ENCODE peak calls at places on chromosomes 12 and 14, in six cellular contexts. One of them, this sample, is unnamed.

GRCh38 chr14:31439554-31439953 is 17.8 kb downstream of the DTD2 start:
- DNase-seq in A549: no peak
- DNase-seq in GM12878: no peak
- DNase-seq in K562: no peak
- DNase-seq in HepG2: no peak
- DNase-seq in endothelial cell of umbilical vein: no peak
- DNase-seq in this sample: no peak

GRCh38 chr14:37594916-37595808 is at the start of the genes FOXA1 and TTC6:
- DNase-seq in A549: peak; percentile 53
- DNase-seq in GM12878: no peak
- DNase-seq in K562: peak; percentile 55
- DNase-seq in HepG2: peak; percentile 96
- DNase-seq in endothelial cell of umbilical vein: no peak
- DNase-seq in this sample: peak; percentile 4

GRCh38 chr14:83940253-83940652 is 1589.7 kb upstream of the FLRT2 start:
- DNase-seq in A549: no peak
- DNase-seq in GM12878: no peak
- DNase-seq in K562: no peak
- DNase-seq in HepG2: no peak
- DNase-seq in endothelial cell of umbilical vein: peak; percentile 17
- DNase-seq in this sample: no peak

GRCh38 chr12:113996026-113996425 is 29.9 kb upstream of the RBM19 start:
- DNase-seq in A549: no peak
- DNase-seq in GM12878: no peak
- DNase-seq in K562: peak; percentile 12
- DNase-seq in HepG2: peak; percentile 5
- DNase-seq in endothelial cell of umbilical vein: no peak
- DNase-seq in this sample: no peak

GRCh38 chr12:14365294-14366210 is at the start of gene ATF7IP:
- DNase-seq in A549: peak; percentile 100
- DNase-seq in GM12878: peak; percentile 83
- DNase-seq in K562: peak; percentile 89
- DNase-seq in HepG2: peak; percentile 29
- DNase-seq in endothelial cell of umbilical vein: peak; percentile 97
- DNase-seq in this sample: peak; percentile 98

GRCh38 chr12:124497658-124498057 is 69.8 kb downstream of the NCOR2 start:
- DNase-seq in A549: no peak
- DNase-seq in GM12878: no peak
- DNase-seq in K562: no peak
- DNase-seq in HepG2: no peak
- DNase-seq in endothelial cell of umbilical vein: no peak
- DNase-seq in this sample: no peak

GRCh38 chr12:15563683-15564082 is 225.5 kb downstream of the EPS8 start:
- DNase-seq in A549: no peak
- DNase-seq in GM12878: no peak
- DNase-seq in K562: no peak
- DNase-seq in HepG2: no peak
- DNase-seq in endothelial cell of umbilical vein: peak; percentile 49
- DNase-seq in this sample: no peak

GRCh38 chr12:107832441-107832840 is 57.9 kb downstream of the ASCL4 start:
- DNase-seq in A549: no peak
- DNase-seq in GM12878: no peak
- DNase-seq in K562: peak; percentile 7
- DNase-seq in HepG2: no peak
- DNase-seq in endothelial cell of umbilical vein: no peak
- DNase-seq in this sample: no peak

GRCh38 chr14:36952702-36953101 is 219.7 kb downstream of the SLC25A21 start:
- DNase-seq in A549: peak; percentile 24
- DNase-seq in GM12878: no peak
- DNase-seq in K562: no peak
- DNase-seq in HepG2: no peak
- DNase-seq in endothelial cell of umbilical vein: no peak
- DNase-seq in this sample: no peak

GRCh38 chr14:25833341-25834121 is 764.3 kb downstream of the NOVA1 start:
- DNase-seq in A549: no peak
- DNase-seq in GM12878: no peak
- DNase-seq in K562: peak; percentile 4
- DNase-seq in HepG2: peak; percentile 46
- DNase-seq in endothelial cell of umbilical vein: peak; percentile 46
- DNase-seq in this sample: peak; percentile 42

GRCh38 chr12:57006809-57007475 is 596 bp upstream of the ZBTB39 start:
- DNase-seq in A549: no peak
- DNase-seq in GM12878: no peak
- DNase-seq in K562: no peak
- DNase-seq in HepG2: no peak
- DNase-seq in endothelial cell of umbilical vein: no peak
- DNase-seq in this sample: no peak

GRCh38 chr12:95674631-95675030 is 115.9 kb downstream of the NTN4 start:
- DNase-seq in A549: no peak
- DNase-seq in GM12878: no peak
- DNase-seq in K562: no peak
- DNase-seq in HepG2: peak; percentile 15
- DNase-seq in endothelial cell of umbilical vein: peak; percentile 87
- DNase-seq in this sample: no peak

GRCh38 chr14:43949410-43949809 is 557.7 kb downstream of the FSCB start:
- DNase-seq in A549: no peak
- DNase-seq in GM12878: no peak
- DNase-seq in K562: no peak
- DNase-seq in HepG2: no peak
- DNase-seq in endothelial cell of umbilical vein: no peak
- DNase-seq in this sample: no peak
- TF ChIP-seq MYC in A549: no peak
- TF ChIP-seq MYC in GM12878: no peak
- TF ChIP-seq MYC in K562: no peak
- TF ChIP-seq MYC in HepG2: no peak
- TF ChIP-seq MYC in endothelial cell of umbilical vein: no peak
- TF ChIP-seq MYC in this sample: no peak

GRCh38 chr12:75862692-75863471 is 168.7 kb downstream of the PHLDA1 start:
- DNase-seq in A549: peak; percentile 67
- DNase-seq in GM12878: no peak
- DNase-seq in K562: no peak
- DNase-seq in HepG2: peak; percentile 28
- DNase-seq in endothelial cell of umbilical vein: peak; percentile 84
- DNase-seq in this sample: no peak
- TF ChIP-seq MYC in A549: no peak
- TF ChIP-seq MYC in GM12878: no peak
- TF ChIP-seq MYC in K562: no peak
- TF ChIP-seq MYC in HepG2: no peak
- TF ChIP-seq MYC in endothelial cell of umbilical vein: no peak
- TF ChIP-seq MYC in this sample: no peak

DNA sequence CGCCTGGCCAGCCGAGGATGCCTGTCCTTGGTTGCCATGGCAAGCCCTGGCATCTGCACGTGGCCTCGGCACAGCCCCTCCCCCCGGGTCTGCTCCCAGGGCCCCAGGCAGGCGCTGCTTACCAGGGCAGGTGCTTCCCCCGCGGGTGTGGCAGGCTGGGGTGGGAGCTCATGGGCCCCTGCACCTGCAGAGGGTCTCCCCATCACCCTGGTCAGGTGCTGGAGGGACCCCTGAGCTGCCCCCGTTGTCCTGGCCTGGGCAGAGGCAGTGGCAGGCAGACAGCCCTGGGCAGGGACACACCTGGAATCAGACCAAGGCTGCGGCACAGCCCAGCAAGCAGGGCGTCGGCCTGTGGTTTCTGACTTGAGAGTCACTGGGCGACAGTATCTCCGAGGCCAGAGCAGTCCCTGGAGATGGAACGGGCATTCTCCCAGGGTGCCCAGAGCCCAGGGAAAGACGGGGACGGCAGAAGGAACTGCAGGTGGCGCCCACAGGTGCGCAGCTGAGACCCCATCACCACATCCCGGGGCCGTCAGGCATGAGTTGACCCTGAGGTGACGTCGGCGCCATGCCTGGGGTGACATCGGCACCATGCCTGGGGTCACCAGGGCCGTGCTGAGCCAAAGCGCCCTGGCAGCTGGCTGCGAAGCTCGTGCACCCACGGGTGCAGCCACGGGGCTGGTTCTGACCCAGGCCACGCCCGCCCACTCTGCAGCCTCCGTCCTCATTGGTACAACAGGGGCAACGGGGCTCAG is 56.1 kb upstream of the FBRSL1 start:
- DNase-seq in A549: no peak
- DNase-seq in GM12878: no peak
- DNase-seq in K562: no peak
- DNase-seq in HepG2: no peak
- DNase-seq in endothelial cell of umbilical vein: no peak
- DNase-seq in this sample: no peak
- TF ChIP-seq MYC in A549: no peak
- TF ChIP-seq MYC in GM12878: no peak
- TF ChIP-seq MYC in K562: no peak
- TF ChIP-seq MYC in HepG2: no peak
- TF ChIP-seq MYC in endothelial cell of umbilical vein: no peak
- TF ChIP-seq MYC in this sample: no peak

DNA sequence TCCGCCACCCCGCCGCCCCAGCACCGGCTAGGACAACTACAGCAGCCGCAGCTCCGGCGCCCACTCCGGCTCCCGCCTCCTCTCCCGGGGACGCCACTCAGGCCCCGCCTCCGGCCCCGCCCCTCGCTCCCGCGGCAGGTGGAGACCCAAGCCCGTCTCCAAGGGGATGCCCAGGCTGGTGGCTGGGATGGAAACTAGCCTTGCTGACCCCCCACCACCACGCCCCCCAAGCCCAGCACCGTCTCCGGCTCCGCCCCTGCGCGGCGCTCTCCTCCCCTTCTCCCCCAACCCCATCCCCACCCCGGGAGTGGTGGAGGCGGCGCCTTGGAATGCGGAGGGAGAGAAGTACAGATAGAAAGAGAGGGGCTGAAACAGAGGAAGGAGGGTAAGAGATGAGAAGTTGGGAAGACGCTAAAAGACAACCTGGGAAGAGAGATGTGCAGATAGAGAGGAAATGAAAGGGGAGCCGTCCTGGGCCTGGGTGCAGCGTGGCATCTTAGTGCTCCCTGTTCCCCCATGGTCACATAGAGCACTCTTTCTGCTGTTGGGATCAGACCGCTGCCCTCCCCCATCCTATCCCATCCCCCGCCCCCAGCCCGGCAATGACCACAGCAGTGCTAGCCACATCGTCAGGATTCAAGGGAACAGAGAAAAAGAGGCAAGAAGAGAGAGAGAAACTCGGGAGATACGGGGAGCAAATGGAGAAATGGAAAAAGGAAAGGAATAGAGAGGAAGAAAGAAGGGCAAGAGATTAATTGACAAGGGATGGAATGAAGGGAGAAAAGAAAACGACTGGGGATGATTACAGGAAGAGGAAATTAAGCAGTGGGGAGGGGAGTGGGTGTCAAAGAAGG is at the start of gene ITGA7:
- DNase-seq in A549: peak; percentile 77
- DNase-seq in GM12878: no peak
- DNase-seq in K562: peak; percentile 60
- DNase-seq in HepG2: no peak
- DNase-seq in endothelial cell of umbilical vein: no peak
- DNase-seq in this sample: peak; percentile 41
- TF ChIP-seq MYC in A549: no peak
- TF ChIP-seq MYC in GM12878: no peak
- TF ChIP-seq MYC in K562: no peak
- TF ChIP-seq MYC in HepG2: no peak
- TF ChIP-seq MYC in endothelial cell of umbilical vein: no peak
- TF ChIP-seq MYC in this sample: no peak

GRCh38 chr14:63435838-63436237 is 107.3 kb downstream of the PPP2R5E start:
- DNase-seq in A549: no peak
- DNase-seq in GM12878: no peak
- DNase-seq in K562: no peak
- DNase-seq in HepG2: peak; percentile 13
- DNase-seq in endothelial cell of umbilical vein: no peak
- DNase-seq in this sample: no peak
- TF ChIP-seq MYC in A549: no peak
- TF ChIP-seq MYC in GM12878: no peak
- TF ChIP-seq MYC in K562: no peak
- TF ChIP-seq MYC in HepG2: no peak
- TF ChIP-seq MYC in endothelial cell of umbilical vein: no peak
- TF ChIP-seq MYC in this sample: no peak

GRCh38 chr12:120536064-120536791 is 2.1 kb downstream of the RNF10 start:
- DNase-seq in A549: no peak
- DNase-seq in GM12878: no peak
- DNase-seq in K562: peak; percentile 21
- DNase-seq in HepG2: peak; percentile 60
- DNase-seq in endothelial cell of umbilical vein: peak; percentile 39
- DNase-seq in this sample: no peak

GRCh38 chr12:120540445-120540844 is 6.3 kb downstream of the RNF10 start:
- DNase-seq in A549: no peak
- DNase-seq in GM12878: no peak
- DNase-seq in K562: peak; percentile 93
- DNase-seq in HepG2: no peak
- DNase-seq in endothelial cell of umbilical vein: peak; percentile 87
- DNase-seq in this sample: peak; percentile 49

GRCh38 chr12:120534703-120535655 is 823 bp downstream of the RNF10 start:
- DNase-seq in A549: peak; percentile 64
- DNase-seq in GM12878: no peak
- DNase-seq in K562: peak; percentile 81
- DNase-seq in HepG2: no peak
- DNase-seq in endothelial cell of umbilical vein: peak; percentile 81
- DNase-seq in this sample: peak; percentile 86

GRCh38 chr12:120539303-120539702 is 5.1 kb downstream of the RNF10 start:
- DNase-seq in A549: no peak
- DNase-seq in GM12878: no peak
- DNase-seq in K562: peak; percentile 58
- DNase-seq in HepG2: no peak
- DNase-seq in endothelial cell of umbilical vein: peak; percentile 44
- DNase-seq in this sample: no peak

DNA sequence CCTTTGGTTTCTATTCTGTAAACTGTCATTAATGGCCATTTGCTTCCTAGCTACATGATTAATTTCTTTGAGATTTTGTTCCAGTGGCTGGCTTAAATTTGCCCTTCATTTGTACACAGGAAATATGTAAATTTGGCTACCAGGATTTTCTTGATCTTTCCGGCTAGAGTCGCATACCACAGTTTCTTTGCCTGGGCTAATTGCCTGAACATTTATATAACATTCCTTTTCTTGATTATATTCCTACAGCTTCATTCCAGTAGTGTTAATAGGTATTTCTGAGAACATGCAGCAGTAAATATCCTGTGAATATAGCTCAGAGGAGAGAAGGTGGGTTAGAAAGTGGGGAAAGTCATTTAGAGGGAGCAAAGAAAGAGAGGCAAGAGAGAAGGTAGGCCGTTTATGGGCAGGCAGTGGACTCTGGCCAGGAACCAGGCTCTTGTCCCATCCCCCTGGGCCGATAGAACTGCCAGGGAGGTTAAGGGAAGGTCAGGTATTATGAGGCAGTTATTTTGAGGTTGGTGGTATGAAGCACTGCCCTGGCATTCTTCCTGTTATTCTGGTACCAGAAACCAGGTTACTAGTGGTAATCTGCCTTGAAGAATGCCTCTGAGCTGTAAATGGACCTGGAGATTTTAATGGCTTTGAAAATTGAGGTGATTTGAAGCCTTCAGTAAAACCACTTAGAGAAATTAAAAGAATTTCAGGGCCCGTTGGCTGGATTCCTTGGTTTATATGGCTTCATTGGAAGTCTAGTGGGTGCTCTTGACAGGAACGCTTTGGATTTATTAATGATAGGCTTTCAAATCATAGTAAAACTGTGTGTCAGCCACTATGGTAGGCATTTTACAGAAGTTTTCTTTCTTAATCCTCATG is 4.4 kb downstream of the RNF10 start:
- DNase-seq in A549: no peak
- DNase-seq in GM12878: no peak
- DNase-seq in K562: peak; percentile 34
- DNase-seq in HepG2: peak; percentile 73
- DNase-seq in endothelial cell of umbilical vein: peak; percentile 90
- DNase-seq in this sample: peak; percentile 34
- TF ChIP-seq MYC in A549: no peak
- TF ChIP-seq MYC in GM12878: no peak
- TF ChIP-seq MYC in K562: no peak
- TF ChIP-seq MYC in HepG2: no peak
- TF ChIP-seq MYC in endothelial cell of umbilical vein: no peak
- TF ChIP-seq MYC in this sample: no peak

GRCh38 chr12:68483592-68484373 is 126.9 kb upstream of the RAP1B start:
- DNase-seq in A549: no peak
- DNase-seq in GM12878: no peak
- DNase-seq in K562: no peak
- DNase-seq in HepG2: no peak
- DNase-seq in endothelial cell of umbilical vein: peak; percentile 56
- DNase-seq in this sample: peak; percentile 36
- TF ChIP-seq MYC in A549: no peak
- TF ChIP-seq MYC in GM12878: no peak
- TF ChIP-seq MYC in K562: no peak
- TF ChIP-seq MYC in HepG2: no peak
- TF ChIP-seq MYC in endothelial cell of umbilical vein: no peak
- TF ChIP-seq MYC in this sample: no peak

This sample was measured in NB4.